ENCODE peak calls at places on chromosomes 13 and 19, in nine cellular contexts. I is breast epithelium, H is stomach, P is Peyer's patch, Q is adrenal gland, W is uterus, X is IMR-90, A is esophagus squamous epithelium, V is transverse colon. M is an unnamed sample.

GRCh38 chr13:31426395-31426794 is 226.6 kb downstream of the B3GLCT start:
- DNase-seq in I (no peak), H (no peak), P (no peak), Q (no peak), W (no peak), X (no peak), A (no peak), V (no peak), M (no peak)

GRCh38 chr19:51075998-51076397 is 6.7 kb downstream of the KLK14 start:
- DNase-seq in I (no peak), H (no peak), P (no peak), Q (no peak), W (no peak), X (no peak), A (no peak), V (no peak), M (no peak)

GRCh38 chr13:106599875-106600797 is 32.2 kb upstream of the ARGLU1 start:
- DNase-seq in I (no peak), H (no peak), P (no peak), Q (no peak), W (no peak), X (peak), A (no peak), V (no peak), M (no peak)

GRCh38 chr13:49444517-49445395 is 682 bp downstream of the SETDB2 start:
- DNase-seq in I (no peak), H (no peak), P (no peak), Q (peak), W (no peak), X (peak), A (no peak), V (peak), M (no peak)

GRCh38 chr19:48117515-48118330 is 7.1 kb upstream of the PLA2G4C start:
- DNase-seq in I (no peak), H (no peak), P (peak), Q (no peak), W (no peak), X (no peak), A (no peak), V (no peak), M (no peak)

GRCh38 chr19:40701758-40702157 is 11.3 kb upstream of the NUMBL start:
- DNase-seq in I (no peak), H (no peak), P (no peak), Q (no peak), W (no peak), X (no peak), A (no peak), V (no peak), M (no peak)

GRCh38 chr19:39515551-39516191 is 732 bp downstream of the SELENOV start:
- DNase-seq in I (no peak), H (no peak), P (no peak), Q (no peak), W (no peak), X (no peak), A (no peak), V (no peak), M (peak)

GRCh38 chr13:70249332-70250064 is 141.2 kb upstream of the KLHL1 start:
- DNase-seq in I (no peak), H (no peak), P (no peak), Q (no peak), W (no peak), X (no peak), A (no peak), V (no peak), M (no peak)

GRCh38 chr19:35299523-35300339 is 7.8 kb downstream of the MAG start:
- DNase-seq in I (no peak), H (no peak), P (no peak), Q (no peak), W (no peak), X (no peak), A (no peak), V (no peak), M (peak)

GRCh38 chr13:25429466-25429865 is 57.7 kb downstream of the ATP8A2 start:
- DNase-seq in I (no peak), H (no peak), P (no peak), Q (no peak), W (no peak), X (no peak), A (no peak), V (no peak), M (no peak)

GRCh38 chr13:108755084-108755483 is 125.7 kb downstream of the MYO16 start:
- DNase-seq in I (no peak), H (no peak), P (no peak), Q (no peak), W (no peak), X (no peak), A (no peak), V (no peak), M (no peak)

GRCh38 chr13:45092668-45093067 is 27.6 kb upstream of the GTF2F2 start:
- DNase-seq in I (no peak), H (no peak), P (no peak), Q (no peak), W (no peak), X (no peak), A (no peak), V (no peak), M (no peak)

GRCh38 chr13:76813874-76814273 is 72.3 kb downstream of the KCTD12 start:
- DNase-seq in I (no peak), H (peak), P (peak), Q (no peak), W (no peak), X (no peak), A (no peak), V (peak), M (peak)

GRCh38 chr19:18644144-18645034 is 7.6 kb downstream of the KLHL26 start:
- DNase-seq in I (peak), H (no peak), P (no peak), Q (no peak), W (no peak), X (no peak), A (no peak), V (no peak), M (no peak)

GRCh38 chr19:12544401-12544876 is 6.8 kb downstream of the ZNF564 start:
- DNase-seq in I (no peak), H (no peak), P (no peak), Q (no peak), W (no peak), X (peak), A (no peak), V (no peak), M (no peak)

GRCh38 chr19:18919895-18920204 is 335 bp downstream of the DDX49 start:
- DNase-seq in I (no peak), H (no peak), P (no peak), Q (no peak), W (no peak), X (no peak), A (no peak), V (no peak), M (no peak)

GRCh38 chr13:32427852-32428580 is at the start of gene N4BP2L1:
- DNase-seq in I (peak), H (peak), P (peak), Q (peak), W (peak), X (no peak), A (peak), V (peak), M (peak)

GRCh38 chr19:1267441-1268391 is 1.4 kb upstream of the CIRBP start:
- DNase-seq in I (no peak), H (no peak), P (no peak), Q (peak), W (peak), X (peak), A (no peak), V (no peak), M (no peak)

GRCh38 chr13:94020833-94021232 is 458.6 kb downstream of the DCT start:
- DNase-seq in I (no peak), H (no peak), P (no peak), Q (no peak), W (no peak), X (peak), A (no peak), V (no peak), M (no peak)

GRCh38 chr19:19297759-19298158 is 22.6 kb downstream of the SUGP1 start:
- DNase-seq in I (no peak), H (no peak), P (no peak), Q (no peak), W (no peak), X (no peak), A (no peak), V (no peak), M (no peak)

GRCh38 chr19:41951686-41952172 is 7.4 kb downstream of the RABAC1 start:
- DNase-seq in I (peak), H (peak), P (peak), Q (peak), W (peak), X (peak), A (no peak), V (peak), M (peak)

GRCh38 chr19:36573948-36574726 is 1.0 kb upstream of the ZNF529 start:
- DNase-seq in I (no peak), H (peak), P (no peak), Q (peak), W (no peak), X (peak), A (no peak), V (peak), M (peak)

GRCh38 chr19:4606921-4607678 is 32.2 kb upstream of the TNFAIP8L1 start:
- DNase-seq in I (no peak), H (no peak), P (no peak), Q (peak), W (peak), X (no peak), A (no peak), V (no peak), M (peak)

GRCh38 chr13:29935309-29935981 is 85.0 kb upstream of the UBL3 start:
- DNase-seq in I (no peak), H (peak), P (no peak), Q (no peak), W (no peak), X (no peak), A (no peak), V (peak), M (no peak)

GRCh38 chr19:6773323-6773931 is 919 bp downstream of the VAV1 start:
- DNase-seq in I (no peak), H (peak), P (no peak), Q (no peak), W (no peak), X (no peak), A (no peak), V (peak), M (no peak)

GRCh38 chr19:6402058-6402457 is 9.1 kb upstream of the GTF2F1 start:
- DNase-seq in I (no peak), H (no peak), P (no peak), Q (no peak), W (no peak), X (no peak), A (no peak), V (no peak), M (no peak)

GRCh38 chr19:21677696-21678418 is 89.5 kb downstream of the ZNF100 start:
- DNase-seq in I (no peak), H (no peak), P (no peak), Q (no peak), W (no peak), X (no peak), A (no peak), V (no peak), M (peak)

GRCh38 chr13:42048625-42049453 is at the start of gene DGKH:
- DNase-seq in I (peak), H (peak), P (peak), Q (peak), W (peak), X (peak), A (no peak), V (peak), M (peak)

GRCh38 chr19:16887353-16888265 is 1.2 kb upstream of the F2RL3 start:
- DNase-seq in I (no peak), H (no peak), P (no peak), Q (no peak), W (no peak), X (no peak), A (no peak), V (no peak), M (no peak)
- H3K27ac ChIP-seq in I (no peak), H (peak), P (peak), Q (peak), W (peak), X (no peak), A (peak), V (peak), M (no peak)

GRCh38 chr19:43591904-43592772 is 3.8 kb downstream of the IRGQ start:
- DNase-seq in I (no peak), H (no peak), P (no peak), Q (no peak), W (no peak), X (no peak), A (no peak), V (no peak), M (no peak)
- TF ChIP-seq POLR2A in I (no peak), H (no peak), P (no peak), Q (no peak), W (no peak), X (no peak), A (no peak), V (no peak), M (no peak)

DNA sequence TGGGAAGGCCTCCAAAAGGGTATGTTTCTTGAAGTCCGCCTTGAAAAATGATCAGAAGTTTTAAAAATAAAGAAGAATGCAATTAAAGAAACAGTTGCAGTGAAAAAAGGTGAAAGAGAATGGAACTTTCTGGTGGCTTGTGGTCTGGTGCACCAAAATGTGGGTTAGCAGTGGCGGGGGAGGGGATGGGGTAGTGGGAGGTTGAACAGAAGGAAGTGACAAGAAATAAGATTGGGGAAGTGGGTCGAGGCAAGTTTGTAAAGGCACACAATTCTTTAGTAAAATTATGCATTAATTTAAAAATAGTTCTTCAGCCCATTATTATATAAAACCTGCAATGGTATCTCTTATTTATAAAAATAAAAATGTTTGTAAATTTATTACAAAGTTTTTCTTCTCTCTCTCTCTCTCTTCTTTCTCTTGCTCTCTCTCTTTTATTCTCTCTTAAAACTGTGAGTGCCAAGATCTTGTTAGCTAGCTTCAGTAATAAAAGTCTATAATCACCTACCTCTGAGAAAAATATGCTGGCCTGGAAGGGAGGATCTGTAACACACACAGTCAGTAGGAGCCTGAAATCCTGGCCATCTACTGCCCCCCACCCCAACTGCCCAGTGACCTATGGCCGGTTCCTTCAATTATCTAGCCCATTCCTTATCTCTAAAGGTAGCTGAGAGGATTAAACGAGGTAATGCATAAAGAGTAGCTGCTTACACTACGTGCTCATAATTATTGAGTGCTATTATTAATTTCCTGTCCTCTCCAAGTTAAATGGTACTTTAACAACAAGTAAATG is 2.2 kb downstream of the LCP1 start:
- DNase-seq in I (no peak), H (peak), P (peak), Q (no peak), W (no peak), X (no peak), A (peak), V (peak), M (no peak)
- H3K27ac ChIP-seq in I (no peak), H (peak), P (peak), Q (no peak), W (no peak), X (no peak), A (peak), V (peak), M (no peak)

DNA sequence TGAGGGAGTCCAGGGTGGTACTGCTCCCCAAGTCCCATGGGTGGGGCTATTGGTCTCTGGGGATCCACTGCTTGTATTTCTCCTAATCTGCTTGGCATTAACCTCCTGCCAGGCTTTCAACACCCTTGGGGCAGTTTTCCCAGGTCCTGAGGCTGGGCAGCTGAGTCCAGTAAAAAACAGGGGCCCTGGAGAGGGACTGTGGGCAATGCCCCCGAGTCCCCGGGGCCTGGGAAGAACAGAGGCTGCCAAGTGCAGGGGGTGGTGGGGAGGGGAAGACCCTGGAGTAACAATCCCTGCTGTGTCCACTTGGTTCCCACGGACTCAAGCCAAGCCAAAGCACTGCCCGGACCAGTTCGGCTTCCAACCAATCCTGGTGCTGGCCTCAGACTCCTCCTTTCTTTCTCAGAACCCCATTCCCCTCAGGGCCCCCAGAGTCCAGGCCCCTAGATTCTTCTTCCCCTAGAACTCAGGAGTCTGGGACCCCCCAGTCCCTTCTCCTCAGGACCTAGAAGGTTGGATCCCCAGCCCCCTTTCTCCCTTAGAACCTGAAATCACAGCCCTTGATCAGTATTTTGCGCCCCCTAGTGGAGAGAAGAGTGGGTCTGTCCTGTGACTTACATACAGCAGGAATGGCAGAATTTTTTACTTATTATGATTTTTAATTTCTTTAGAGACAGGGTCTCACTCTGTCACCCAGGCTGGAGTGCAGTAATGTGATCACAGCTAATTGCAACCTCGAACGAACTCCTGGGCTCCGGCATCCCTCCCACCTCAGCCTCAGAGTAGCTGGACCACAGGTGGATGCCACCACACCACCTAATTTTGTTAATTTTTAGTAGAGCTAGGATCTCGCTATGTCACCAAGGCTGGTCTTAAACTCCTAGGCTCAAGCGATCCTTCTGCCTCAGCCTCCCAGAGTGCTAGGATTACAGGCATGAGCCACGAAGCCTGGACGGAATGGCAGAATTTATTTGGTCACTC is 3.7 kb upstream of the CLPTM1 start:
- DNase-seq in I (peak), H (peak), P (no peak), Q (peak), W (peak), X (peak), A (no peak), V (peak), M (peak)
- TF ChIP-seq POLR2A in I (no peak), H (no peak), P (no peak), Q (no peak), W (no peak), X (no peak), A (no peak), V (no peak), M (no peak)

GRCh38 chr19:46951236-46951986 is 68.2 kb upstream of the NPAS1 start:
- DNase-seq in I (no peak), H (no peak), P (peak), Q (no peak), W (no peak), X (peak), A (no peak), V (peak), M (no peak)
- H3K27ac ChIP-seq in I (peak), H (no peak), P (no peak), Q (no peak), W (no peak), X (peak), A (peak), V (peak), M (no peak)